ENCODE peak calls at places on chromosome 18, in ten cellular contexts. X is non-pigmented ciliary epithelial cell; I is activated CD8-positive, alpha-beta memory T cell treated with anti-CD3 and anti-CD28 coated beads for 24 hours; Q is NCI-H1417 treated with DMSO at 0.1 percent for 48 hours; P is HTR-8/SVneo; U is nucleus accumbens; T is fibroblast of mammary gland; S is activated T-helper 1 cell treated with anti-CD3 and anti-CD28 coated beads, Interleukin-2, amount 50 U/mL, for 16 hours; L is HCEC 1CT; K is neural crest cell. W is an unnamed sample.

GRCh38 chr18:51610481-51610880 is 413.0 kb upstream of the MEX3C start:
- DNase-seq in X (no peak), I (no peak), Q (no peak), P (no peak), U (no peak), T (no peak), S (no peak), L (no peak), K (no peak), W (no peak)

GRCh38 chr18:35497006-35497333 is 790 bp downstream of the INO80C start:
- DNase-seq in X (no peak), I (no peak), Q (no peak), P (no peak), U (no peak), T (peak; percentile 77), S (no peak), L (peak; percentile 43), K (peak; percentile 3), W (peak; percentile 61)

GRCh38 chr18:42045346-42045745 is 90.3 kb downstream of the PIK3C3 start:
- DNase-seq in X (no peak), I (no peak), Q (no peak), P (no peak), U (no peak), T (peak; percentile 52), S (no peak), L (peak; percentile 58), K (no peak), W (no peak)

GRCh38 chr18:79611040-79611681 is 68.4 kb upstream of the CTDP1 start:
- DNase-seq in X (peak; percentile 68), I (no peak), Q (no peak), P (peak; percentile 29), U (no peak), T (peak; percentile 88), S (no peak), L (no peak), K (no peak), W (peak; percentile 76)

GRCh38 chr18:2212846-2213245 is 358.5 kb downstream of the METTL4 start:
- DNase-seq in X (no peak), I (no peak), Q (no peak), P (no peak), U (no peak), T (no peak), S (no peak), L (no peak), K (no peak), W (no peak)

GRCh38 chr18:74081966-74082365 is 65.7 kb downstream of the FBXO15 start:
- DNase-seq in X (no peak), I (no peak), Q (no peak), P (no peak), U (no peak), T (no peak), S (no peak), L (no peak), K (no peak), W (no peak)

GRCh38 chr18:48529796-48530195 is 9.0 kb upstream of the CTIF start:
- DNase-seq in X (peak; percentile 69), I (no peak), Q (no peak), P (peak; percentile 43), U (no peak), T (peak; percentile 56), S (no peak), L (peak; percentile 79), K (no peak), W (no peak)

GRCh38 chr18:3577456-3577855 is 127.5 kb downstream of the TGIF1 start:
- DNase-seq in X (no peak), I (no peak), Q (no peak), P (no peak), U (no peak), T (peak; percentile 40), S (no peak), L (no peak), K (no peak), W (no peak)

GRCh38 chr18:79047556-79048244 is 21.5 kb upstream of the ATP9B start:
- DNase-seq in X (no peak), I (no peak), Q (no peak), P (no peak), U (no peak), T (no peak), S (no peak), L (no peak), K (no peak), W (no peak)